ENCODE peak calls at places on chromosomes 7 and 10, in ten cellular contexts. C is thoracic aorta, Q is adrenal gland, P is hepatocyte, B is Panc1, I is neuronal stem cell, X is sigmoid colon, V is lower lobe of right lung, Z is astrocyte, D is mesenchymal stem cell. O is an unnamed sample.

GRCh38 chr10:20552382-20552781 is 344.7 kb downstream of the NEBL start:
- DNase-seq in C (no peak), Q (no peak), P (peak; percentile 11), B (no peak), I (no peak), X (no peak), V (no peak), Z (peak; percentile 10), D (peak; percentile 41), O (no peak)

GRCh38 chr10:47207894-47208469 is 92.0 kb upstream of the GDF10 start:
- DNase-seq in C (no peak), Q (no peak), P (no peak), B (no peak), I (no peak), X (no peak), V (no peak), Z (no peak), D (no peak), O (no peak)

GRCh38 chr10:34651796-34652195 is 163.3 kb downstream of the PARD3 start:
- DNase-seq in C (no peak), Q (no peak), P (no peak), B (no peak), I (no peak), X (no peak), V (no peak), Z (no peak), D (peak; percentile 61), O (no peak)

GRCh38 chr10:73644015-73644743 is 2.9 kb upstream of the MYOZ1 start:
- DNase-seq in C (peak; percentile 19), Q (peak; percentile 60), P (peak; percentile 82), B (peak; percentile 69), I (peak; percentile 69), X (peak; percentile 78), V (no peak), Z (no peak), D (peak; percentile 77), O (peak; percentile 69)

GRCh38 chr10:67935223-67935622 is 50.8 kb downstream of the SIRT1 start:
- DNase-seq in C (no peak), Q (no peak), P (no peak), B (no peak), I (no peak), X (no peak), V (no peak), Z (no peak), D (no peak), O (no peak)

GRCh38 chr10:58969578-58969977 is 206.9 kb upstream of the PHYHIPL start:
- DNase-seq in C (no peak), Q (no peak), P (no peak), B (no peak), I (no peak), X (no peak), V (no peak), Z (peak; percentile 73), D (no peak), O (no peak)

GRCh38 chr10:33812586-33812985 is 478.1 kb upstream of the NRP1 start:
- DNase-seq in C (no peak), Q (no peak), P (no peak), B (no peak), I (no peak), X (no peak), V (no peak), Z (no peak), D (no peak), O (no peak)

GRCh38 chr10:88027570-88027969 is 164.1 kb downstream of the PTEN start:
- DNase-seq in C (no peak), Q (peak; percentile 23), P (no peak), B (no peak), I (no peak), X (no peak), V (peak; percentile 51), Z (no peak), D (no peak), O (no peak)

DNA sequence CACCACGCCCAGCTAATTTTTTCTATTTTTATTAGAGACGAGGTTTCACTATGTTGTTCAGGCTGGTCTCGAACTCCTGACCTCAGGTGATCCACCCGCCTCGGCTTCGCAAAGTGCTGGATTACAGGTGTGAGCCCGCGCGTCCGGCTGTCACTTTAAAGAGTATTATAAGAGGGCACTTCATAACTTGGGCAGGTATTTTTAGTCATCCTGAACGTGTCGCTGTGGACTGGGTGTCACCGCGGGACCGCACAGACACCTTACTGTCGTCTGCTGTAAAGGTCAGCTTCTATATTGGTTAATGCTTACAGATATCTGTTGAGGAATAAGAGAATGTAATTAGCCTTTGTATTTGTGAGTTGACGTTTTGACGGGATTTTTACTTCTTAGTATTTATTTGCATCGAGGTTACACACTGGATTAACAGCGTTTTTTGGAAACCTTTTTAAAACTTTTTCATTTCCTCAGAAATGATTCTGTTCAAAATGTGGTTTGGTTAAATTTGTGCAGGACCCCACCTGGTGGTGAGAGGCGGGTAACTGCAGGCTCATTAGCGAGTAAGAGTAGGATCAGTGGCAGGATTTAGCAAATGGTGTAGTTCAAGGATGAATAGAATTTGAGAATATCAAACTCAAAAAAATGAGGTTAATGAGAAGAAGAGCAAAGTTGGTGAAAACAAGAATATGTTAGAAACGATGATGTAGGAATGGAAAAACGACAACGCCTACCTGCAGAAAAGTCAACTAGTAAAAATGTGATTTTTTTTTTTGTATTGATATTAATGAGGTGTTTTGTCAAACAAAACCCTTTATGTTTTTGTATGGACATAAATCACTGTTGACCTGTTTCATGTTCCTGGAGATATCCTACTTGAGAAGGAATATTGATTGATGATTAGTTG is 3.2 kb downstream of the DNAJB6 start:
- DNase-seq in C (no peak), Q (peak; percentile 46), P (peak; percentile 69), B (peak; percentile 85), I (peak; percentile 57), X (peak; percentile 77), V (peak; percentile 67), Z (peak; percentile 44), D (peak; percentile 76), O (peak; percentile 66)
- H3K4me1 ChIP-seq in C (peaks cover 29% of the 10 kb centered on the region), Q (no peaks in the 10 kb centered on the region), P (peaks cover 10% of the 10 kb centered on the region), B (peaks cover 30% of the 10 kb centered on the region), I (peaks cover 9% of the 10 kb centered on the region), X (peaks cover 52% of the 10 kb centered on the region), V (peaks cover 61% of the 10 kb centered on the region), Z (peaks cover 10% of the 10 kb centered on the region), D (peaks cover 18% of the 10 kb centered on the region), O (peaks cover 34% of the 10 kb centered on the region)

DNA sequence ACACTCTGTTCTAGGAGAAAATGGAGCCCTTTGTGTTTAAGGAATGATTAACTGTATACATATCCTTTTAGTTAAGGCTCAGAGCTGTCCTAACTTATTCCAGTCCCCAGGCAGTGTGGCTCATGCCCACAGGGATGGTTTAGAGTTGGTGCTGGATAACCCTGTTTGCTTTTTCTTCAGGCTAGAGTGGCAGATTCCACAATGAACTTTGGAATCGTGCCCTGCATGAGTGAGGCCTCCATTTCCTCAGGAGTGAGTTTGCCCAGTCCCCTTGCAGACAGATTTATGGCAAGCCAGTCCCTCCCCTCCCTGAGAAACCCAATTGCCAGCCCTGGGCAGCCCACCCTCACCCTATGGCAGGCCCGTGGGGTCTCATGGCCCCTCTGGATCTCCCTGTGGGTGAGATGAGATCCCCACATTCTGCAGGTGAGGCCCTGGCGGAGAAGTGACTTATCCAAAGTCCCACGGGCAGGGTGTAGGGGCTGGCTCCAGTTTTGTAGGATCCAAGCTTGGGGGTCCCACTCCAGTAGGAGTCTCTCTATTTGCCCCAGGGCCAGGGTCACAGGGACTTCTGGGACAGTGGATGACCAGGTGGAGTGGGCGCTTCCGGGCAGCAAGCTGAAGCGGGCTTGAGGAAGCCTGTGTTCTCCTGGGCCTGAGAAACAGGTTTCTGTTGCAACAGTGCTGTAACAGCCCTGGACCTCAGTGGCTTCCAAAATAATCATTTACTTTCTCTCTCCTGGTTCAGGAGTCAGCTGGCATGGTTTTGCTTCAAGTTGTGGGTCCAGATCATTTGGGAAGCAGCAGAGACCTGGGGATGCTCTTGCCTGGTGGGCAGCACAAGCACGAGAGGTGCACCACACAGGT is 9.0 kb upstream of the COMTD1 start:
- DNase-seq in C (no peak), Q (no peak), P (no peak), B (no peak), I (no peak), X (peak; percentile 45), V (no peak), Z (no peak), D (no peak), O (no peak)
- H3K4me1 ChIP-seq in C (no peaks in the 10 kb centered on the region), Q (no peaks in the 10 kb centered on the region), P (peaks cover 28% of the 10 kb centered on the region), B (no peaks in the 10 kb centered on the region), I (no peaks in the 10 kb centered on the region), X (no peaks in the 10 kb centered on the region), V (peaks cover 6% of the 10 kb centered on the region), Z (no peaks in the 10 kb centered on the region), D (no peaks in the 10 kb centered on the region), O (peaks cover 28% of the 10 kb centered on the region)

GRCh38 chr10:133134411-133135115 is 25.5 kb upstream of the KNDC1 start:
- DNase-seq in C (no peak), Q (no peak), P (no peak), B (no peak), I (no peak), X (no peak), V (peak; percentile 38), Z (no peak), D (no peak), O (no peak)

GRCh38 chr10:133131754-133132710 is 28.0 kb upstream of the KNDC1 start:
- DNase-seq in C (no peak), Q (no peak), P (no peak), B (no peak), I (no peak), X (no peak), V (peak; percentile 44), Z (no peak), D (no peak), O (no peak)

GRCh38 chr10:133133471-133134231 is 26.4 kb upstream of the KNDC1 start:
- DNase-seq in C (no peak), Q (no peak), P (no peak), B (no peak), I (no peak), X (no peak), V (peak; percentile 45), Z (no peak), D (no peak), O (no peak)

GRCh38 chr10:133132711-133133291 is 27.2 kb upstream of the KNDC1 start:
- DNase-seq in C (no peak), Q (no peak), P (no peak), B (no peak), I (no peak), X (no peak), V (peak; percentile 35), Z (no peak), D (no peak), O (no peak)

DNA sequence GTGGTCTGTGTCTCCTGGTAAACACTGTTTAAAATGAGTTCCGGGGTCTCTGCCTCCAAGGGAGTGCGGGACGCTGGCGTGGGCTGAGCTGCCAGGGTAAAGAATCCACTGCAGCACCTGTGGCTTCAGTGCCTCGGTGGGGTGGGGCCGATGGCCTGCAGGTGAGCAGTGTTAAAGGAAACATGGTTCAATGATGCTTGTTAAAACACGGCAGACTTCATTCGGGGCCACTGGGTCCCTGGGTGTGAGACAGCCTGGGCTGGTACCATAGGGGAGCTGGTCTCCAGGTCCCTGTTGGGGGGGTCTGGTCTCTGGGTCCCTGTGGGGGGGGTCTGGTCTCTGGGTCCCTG is 24.9 kb upstream of the KNDC1 start:
- DNase-seq in C (no peak), Q (no peak), P (no peak), B (no peak), I (no peak), X (no peak), V (peak; percentile 41), Z (no peak), D (no peak), O (no peak)
- H3K4me1 ChIP-seq in C (no peaks in the 10 kb centered on the region), Q (no peaks in the 10 kb centered on the region), P (no peaks in the 10 kb centered on the region), B (no peaks in the 10 kb centered on the region), I (peaks cover under 1% of the 10 kb centered on the region), X (no peaks in the 10 kb centered on the region), V (no peaks in the 10 kb centered on the region), Z (no peaks in the 10 kb centered on the region), D (peaks cover 5% of the 10 kb centered on the region), O (no peaks in the 10 kb centered on the region)

GRCh38 chr7:74214816-74215630 is 5.2 kb downstream of the LAT2 start:
- DNase-seq in C (no peak), Q (no peak), P (no peak), B (no peak), I (no peak), X (no peak), V (no peak), Z (no peak), D (no peak), O (no peak)

GRCh38 chr7:74217455-74218342 is 7.9 kb downstream of the LAT2 start:
- DNase-seq in C (no peak), Q (no peak), P (no peak), B (no peak), I (no peak), X (no peak), V (no peak), Z (no peak), D (no peak), O (no peak)

GRCh38 chr7:74215921-74216320 is 6.1 kb downstream of the LAT2 start:
- DNase-seq in C (no peak), Q (no peak), P (no peak), B (no peak), I (no peak), X (no peak), V (no peak), Z (no peak), D (no peak), O (no peak)

GRCh38 chr7:74216361-74216761 is 6.6 kb downstream of the LAT2 start:
- DNase-seq in C (no peak), Q (no peak), P (no peak), B (no peak), I (no peak), X (no peak), V (no peak), Z (no peak), D (no peak), O (no peak)

DNA sequence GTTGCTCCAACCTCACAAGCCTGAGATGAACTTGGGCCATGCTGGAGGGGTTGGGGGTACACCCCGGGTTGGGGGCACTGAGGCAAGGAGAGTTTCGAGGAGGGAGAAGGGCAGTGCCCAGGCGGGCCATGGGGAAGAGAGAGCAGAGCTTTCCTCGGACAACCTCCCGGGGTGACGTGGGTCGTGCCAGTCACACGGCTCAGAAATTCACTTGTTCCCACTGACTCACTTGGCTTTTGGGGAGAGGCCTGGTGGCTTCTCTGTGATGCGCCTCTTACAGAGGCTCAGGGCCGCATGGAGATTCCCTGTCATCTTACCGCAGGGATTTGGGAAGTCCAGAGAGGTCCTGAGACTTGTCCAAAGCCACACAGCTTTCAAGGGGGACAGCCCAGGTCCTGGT is 2.9 kb downstream of the LAT2 start:
- DNase-seq in C (no peak), Q (no peak), P (no peak), B (no peak), I (no peak), X (no peak), V (peak; percentile 47), Z (no peak), D (no peak), O (no peak)
- H3K4me1 ChIP-seq in C (peaks cover 5% of the 10 kb centered on the region), Q (no peaks in the 10 kb centered on the region), P (no peaks in the 10 kb centered on the region), B (peaks cover 12% of the 10 kb centered on the region), I (no peaks in the 10 kb centered on the region), X (peaks cover 13% of the 10 kb centered on the region), V (peaks cover 23% of the 10 kb centered on the region), Z (peaks cover 11% of the 10 kb centered on the region), D (peaks cover 4% of the 10 kb centered on the region), O (no peaks in the 10 kb centered on the region)